ENCODE peak calls at places on chromosomes 4 and X, in ten cellular contexts. One of them, this sample, is unnamed.

GRCh38 chr4:123976285-123976684 is 579.7 kb downstream of the SPRY1 start:
- DNase-seq in heart left ventricle: no peak
- DNase-seq in breast epithelium: no peak
- DNase-seq in IMR-90: peak; percentile 24
- DNase-seq in sigmoid colon: no peak
- DNase-seq in right lobe of liver: no peak
- DNase-seq in Peyer's patch: no peak
- DNase-seq in HepG2: no peak
- DNase-seq in stomach: no peak
- DNase-seq in spleen: no peak
- DNase-seq in this sample: no peak

GRCh38 chrX:45771114-45771513 is 570.4 kb upstream of the DIPK2B start:
- DNase-seq in heart left ventricle: no peak
- DNase-seq in breast epithelium: no peak
- DNase-seq in IMR-90: peak; percentile 96
- DNase-seq in sigmoid colon: peak; percentile 77
- DNase-seq in right lobe of liver: no peak
- DNase-seq in Peyer's patch: peak; percentile 69
- DNase-seq in HepG2: peak; percentile 51
- DNase-seq in stomach: peak; percentile 39
- DNase-seq in spleen: no peak
- DNase-seq in this sample: peak; percentile 19

GRCh38 chrX:100584636-100585035 is at the start of gene TNMD:
- DNase-seq in heart left ventricle: no peak
- DNase-seq in breast epithelium: no peak
- DNase-seq in IMR-90: no peak
- DNase-seq in sigmoid colon: no peak
- DNase-seq in right lobe of liver: no peak
- DNase-seq in Peyer's patch: no peak
- DNase-seq in HepG2: no peak
- DNase-seq in stomach: no peak
- DNase-seq in spleen: no peak
- DNase-seq in this sample: no peak

GRCh38 chr4:6391852-6392188 is 80.6 kb downstream of the PPP2R2C start:
- DNase-seq in heart left ventricle: no peak
- DNase-seq in breast epithelium: no peak
- DNase-seq in IMR-90: no peak
- DNase-seq in sigmoid colon: no peak
- DNase-seq in right lobe of liver: no peak
- DNase-seq in Peyer's patch: no peak
- DNase-seq in HepG2: no peak
- DNase-seq in stomach: no peak
- DNase-seq in spleen: no peak
- DNase-seq in this sample: no peak

GRCh38 chr4:120520761-120521160 is 401.8 kb downstream of the PRDM5 start:
- DNase-seq in heart left ventricle: no peak
- DNase-seq in breast epithelium: no peak
- DNase-seq in IMR-90: no peak
- DNase-seq in sigmoid colon: no peak
- DNase-seq in right lobe of liver: no peak
- DNase-seq in Peyer's patch: no peak
- DNase-seq in HepG2: no peak
- DNase-seq in stomach: no peak
- DNase-seq in spleen: no peak
- DNase-seq in this sample: no peak

GRCh38 chr4:51845736-51846135 is 2.8 kb downstream of the DCUN1D4 start:
- DNase-seq in heart left ventricle: no peak
- DNase-seq in breast epithelium: no peak
- DNase-seq in IMR-90: no peak
- DNase-seq in sigmoid colon: no peak
- DNase-seq in right lobe of liver: no peak
- DNase-seq in Peyer's patch: no peak
- DNase-seq in HepG2: no peak
- DNase-seq in stomach: no peak
- DNase-seq in spleen: no peak
- DNase-seq in this sample: no peak

GRCh38 chr4:173834151-173834550 is 304.1 kb upstream of the HAND2 start:
- DNase-seq in heart left ventricle: no peak
- DNase-seq in breast epithelium: no peak
- DNase-seq in IMR-90: peak; percentile 7
- DNase-seq in sigmoid colon: no peak
- DNase-seq in right lobe of liver: no peak
- DNase-seq in Peyer's patch: no peak
- DNase-seq in HepG2: no peak
- DNase-seq in stomach: no peak
- DNase-seq in spleen: no peak
- DNase-seq in this sample: no peak

GRCh38 chr4:6855692-6856297 is 53.8 kb upstream of the TBC1D14 start:
- DNase-seq in heart left ventricle: no peak
- DNase-seq in breast epithelium: no peak
- DNase-seq in IMR-90: peak; percentile 93
- DNase-seq in sigmoid colon: no peak
- DNase-seq in right lobe of liver: no peak
- DNase-seq in Peyer's patch: no peak
- DNase-seq in HepG2: peak; percentile 20
- DNase-seq in stomach: no peak
- DNase-seq in spleen: no peak
- DNase-seq in this sample: no peak

GRCh38 chrX:153971124-153971631 is 440 bp downstream of the HCFC1 start:
- DNase-seq in heart left ventricle: peak; percentile 89
- DNase-seq in breast epithelium: peak; percentile 80
- DNase-seq in IMR-90: peak; percentile 84
- DNase-seq in sigmoid colon: peak; percentile 96
- DNase-seq in right lobe of liver: peak; percentile 97
- DNase-seq in Peyer's patch: peak; percentile 96
- DNase-seq in HepG2: peak; percentile 65
- DNase-seq in stomach: peak; percentile 91
- DNase-seq in spleen: peak; percentile 98
- DNase-seq in this sample: peak; percentile 78

GRCh38 chrX:153970398-153971123 is 1.1 kb downstream of the HCFC1 start:
- DNase-seq in heart left ventricle: peak; percentile 53
- DNase-seq in breast epithelium: no peak
- DNase-seq in IMR-90: peak; percentile 71
- DNase-seq in sigmoid colon: peak; percentile 82
- DNase-seq in right lobe of liver: no peak
- DNase-seq in Peyer's patch: no peak
- DNase-seq in HepG2: peak; percentile 29
- DNase-seq in stomach: no peak
- DNase-seq in spleen: peak; percentile 90
- DNase-seq in this sample: no peak

GRCh38 chrX:153972368-153973126 is at the start of gene TMEM187:
- DNase-seq in heart left ventricle: peak; percentile 85
- DNase-seq in breast epithelium: peak; percentile 77
- DNase-seq in IMR-90: peak; percentile 84
- DNase-seq in sigmoid colon: peak; percentile 94
- DNase-seq in right lobe of liver: peak; percentile 93
- DNase-seq in Peyer's patch: peak; percentile 94
- DNase-seq in HepG2: peak; percentile 84
- DNase-seq in stomach: peak; percentile 88
- DNase-seq in spleen: peak; percentile 95
- DNase-seq in this sample: peak; percentile 73

GRCh38 chrX:153973127-153974002 is 811 bp downstream of the TMEM187 start:
- DNase-seq in heart left ventricle: no peak
- DNase-seq in breast epithelium: no peak
- DNase-seq in IMR-90: no peak
- DNase-seq in sigmoid colon: no peak
- DNase-seq in right lobe of liver: no peak
- DNase-seq in Peyer's patch: no peak
- DNase-seq in HepG2: peak; percentile 40
- DNase-seq in stomach: no peak
- DNase-seq in spleen: peak; percentile 80
- DNase-seq in this sample: no peak

GRCh38 chrX:153971632-153972367 is at the start of gene HCFC1:
- DNase-seq in heart left ventricle: peak; percentile 91
- DNase-seq in breast epithelium: peak; percentile 87
- DNase-seq in IMR-90: peak; percentile 84
- DNase-seq in sigmoid colon: peak; percentile 98
- DNase-seq in right lobe of liver: peak; percentile 96
- DNase-seq in Peyer's patch: peak; percentile 97
- DNase-seq in HepG2: peak; percentile 75
- DNase-seq in stomach: peak; percentile 93
- DNase-seq in spleen: peak; percentile 97
- DNase-seq in this sample: peak; percentile 83
- TF ChIP-seq POLR2A in heart left ventricle: peak; percentile 3
- TF ChIP-seq POLR2A in breast epithelium: peak; percentile 45
- TF ChIP-seq POLR2A in IMR-90: peak; percentile 82
- TF ChIP-seq POLR2A in sigmoid colon: peak; percentile 7
- TF ChIP-seq POLR2A in right lobe of liver: peak; percentile 59
- TF ChIP-seq POLR2A in Peyer's patch: no peak
- TF ChIP-seq POLR2A in HepG2: peak; percentile 77
- TF ChIP-seq POLR2A in stomach: no peak
- TF ChIP-seq POLR2A in spleen: no peak
- TF ChIP-seq POLR2A in this sample: peak; percentile 13

DNA sequence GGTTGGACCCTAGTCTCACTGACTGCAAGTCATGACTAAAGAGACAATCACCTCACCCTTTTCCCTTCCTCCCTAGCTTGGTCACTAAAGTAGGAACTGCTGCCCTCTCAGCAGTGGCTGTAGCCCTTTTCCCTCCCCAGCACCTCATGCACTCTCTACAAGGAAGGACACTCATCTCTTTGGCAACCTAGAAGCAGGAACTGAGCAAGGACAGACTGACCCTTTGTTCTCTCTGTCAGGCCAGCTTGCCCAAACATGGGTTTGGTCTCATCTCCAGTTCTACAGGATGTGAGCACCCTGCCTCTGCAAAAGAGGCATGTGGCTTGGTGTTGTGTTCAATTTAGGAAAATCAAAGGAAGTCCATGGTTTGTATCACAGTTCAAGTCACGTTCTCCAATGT is 15.8 kb downstream of the LEF1 start:
- DNase-seq in heart left ventricle: no peak
- DNase-seq in breast epithelium: no peak
- DNase-seq in IMR-90: no peak
- DNase-seq in sigmoid colon: no peak
- DNase-seq in right lobe of liver: no peak
- DNase-seq in Peyer's patch: no peak
- DNase-seq in HepG2: no peak
- DNase-seq in stomach: no peak
- DNase-seq in spleen: no peak
- DNase-seq in this sample: no peak
- H3K4me1 ChIP-seq in heart left ventricle: no peaks in the 10 kb centered on the region
- H3K4me1 ChIP-seq in breast epithelium: no peaks in the 10 kb centered on the region
- H3K4me1 ChIP-seq in IMR-90: no peaks in the 10 kb centered on the region
- H3K4me1 ChIP-seq in sigmoid colon: no peaks in the 10 kb centered on the region
- H3K4me1 ChIP-seq in right lobe of liver: no peaks in the 10 kb centered on the region
- H3K4me1 ChIP-seq in Peyer's patch: no peaks in the 10 kb centered on the region
- H3K4me1 ChIP-seq in HepG2: no peaks in the 10 kb centered on the region
- H3K4me1 ChIP-seq in stomach: no peaks in the 10 kb centered on the region
- H3K4me1 ChIP-seq in spleen: no peaks in the 10 kb centered on the region
- H3K4me1 ChIP-seq in this sample: no peaks in the 10 kb centered on the region

GRCh38 chr4:84582302-84582987 is 482 bp upstream of the CDS1 start:
- DNase-seq in heart left ventricle: peak; percentile 76
- DNase-seq in breast epithelium: peak; percentile 95
- DNase-seq in IMR-90: peak; percentile 22
- DNase-seq in sigmoid colon: peak; percentile 90
- DNase-seq in right lobe of liver: peak; percentile 96
- DNase-seq in Peyer's patch: peak; percentile 97
- DNase-seq in HepG2: peak; percentile 61
- DNase-seq in stomach: peak; percentile 97
- DNase-seq in spleen: peak; percentile 94
- DNase-seq in this sample: peak; percentile 95

GRCh38 chr4:84573738-84574720 is 8.9 kb upstream of the CDS1 start:
- DNase-seq in heart left ventricle: no peak
- DNase-seq in breast epithelium: no peak
- DNase-seq in IMR-90: no peak
- DNase-seq in sigmoid colon: no peak
- DNase-seq in right lobe of liver: no peak
- DNase-seq in Peyer's patch: no peak
- DNase-seq in HepG2: no peak
- DNase-seq in stomach: no peak
- DNase-seq in spleen: no peak
- DNase-seq in this sample: no peak

GRCh38 chr4:84582988-84583870 is at the start of gene CDS1:
- DNase-seq in heart left ventricle: peak; percentile 16
- DNase-seq in breast epithelium: peak; percentile 62
- DNase-seq in IMR-90: no peak
- DNase-seq in sigmoid colon: no peak
- DNase-seq in right lobe of liver: peak; percentile 65
- DNase-seq in Peyer's patch: peak; percentile 82
- DNase-seq in HepG2: no peak
- DNase-seq in stomach: peak; percentile 77
- DNase-seq in spleen: peak; percentile 86
- DNase-seq in this sample: peak; percentile 62

GRCh38 chr4:84579410-84579791 is 3.5 kb upstream of the CDS1 start:
- DNase-seq in heart left ventricle: no peak
- DNase-seq in breast epithelium: no peak
- DNase-seq in IMR-90: no peak
- DNase-seq in sigmoid colon: no peak
- DNase-seq in right lobe of liver: no peak
- DNase-seq in Peyer's patch: no peak
- DNase-seq in HepG2: no peak
- DNase-seq in stomach: no peak
- DNase-seq in spleen: no peak
- DNase-seq in this sample: no peak

DNA sequence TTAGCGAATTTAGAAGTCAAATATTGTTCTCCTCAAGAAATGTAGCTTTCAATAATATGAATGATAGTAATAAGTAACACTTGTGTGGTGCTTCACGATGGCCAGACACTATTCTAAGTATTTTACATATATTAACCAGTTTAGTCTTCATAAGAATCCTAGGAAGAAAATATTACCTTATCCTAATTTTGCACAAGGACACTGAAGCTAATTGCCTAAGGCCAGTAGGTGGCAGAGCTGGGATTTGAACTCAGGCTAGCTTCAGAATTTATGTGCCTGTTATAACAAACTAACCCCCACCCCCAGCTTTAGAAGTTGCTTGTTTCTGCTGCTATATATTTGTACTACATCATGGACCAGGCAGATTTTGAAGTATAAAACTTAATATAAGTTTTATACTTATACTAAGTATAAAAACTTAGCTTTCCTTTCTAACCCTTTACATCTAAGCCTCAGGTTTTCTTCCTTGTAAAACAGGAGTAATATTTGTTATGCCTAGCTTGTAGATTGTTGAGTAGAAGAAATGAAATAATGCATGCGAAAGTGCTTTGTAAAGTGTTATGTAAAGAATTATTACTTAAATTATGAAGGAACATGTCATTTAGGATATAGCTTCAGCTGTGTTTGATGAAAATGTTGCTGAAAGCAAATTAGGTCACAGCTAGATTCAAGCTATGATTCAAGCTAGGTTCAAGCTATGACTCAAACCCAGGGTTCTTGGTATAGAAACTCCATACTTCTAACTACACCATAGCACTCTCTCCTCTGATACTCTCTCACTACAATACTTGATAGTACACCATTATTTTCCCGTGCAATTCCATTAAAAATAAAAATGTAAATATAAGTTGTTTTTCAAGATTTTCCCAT is 4.2 kb upstream of the CDS1 start:
- DNase-seq in heart left ventricle: no peak
- DNase-seq in breast epithelium: no peak
- DNase-seq in IMR-90: peak; percentile 58
- DNase-seq in sigmoid colon: no peak
- DNase-seq in right lobe of liver: no peak
- DNase-seq in Peyer's patch: peak; percentile 54
- DNase-seq in HepG2: peak; percentile 39
- DNase-seq in stomach: no peak
- DNase-seq in spleen: no peak
- DNase-seq in this sample: peak; percentile 21
- TF ChIP-seq CTCF in heart left ventricle: peak; percentile 30
- TF ChIP-seq CTCF in breast epithelium: no peak
- TF ChIP-seq CTCF in IMR-90: peak; percentile 60
- TF ChIP-seq CTCF in sigmoid colon: no peak
- TF ChIP-seq CTCF in right lobe of liver: peak; percentile 71
- TF ChIP-seq CTCF in Peyer's patch: no peak
- TF ChIP-seq CTCF in HepG2: peak; percentile 62
- TF ChIP-seq CTCF in stomach: peak; percentile 28
- TF ChIP-seq CTCF in spleen: peak; percentile 22
- TF ChIP-seq CTCF in this sample: no peak

GRCh38 chrX:275476-275966 is 5.7 kb upstream of the PLCXD1 start:
- DNase-seq in heart left ventricle: peak; percentile 17
- DNase-seq in breast epithelium: no peak
- DNase-seq in IMR-90: no peak
- DNase-seq in sigmoid colon: no peak
- DNase-seq in right lobe of liver: peak; percentile 62
- DNase-seq in Peyer's patch: no peak
- DNase-seq in HepG2: no peak
- DNase-seq in stomach: no peak
- DNase-seq in spleen: peak; percentile 82
- DNase-seq in this sample: no peak

GRCh38 chrX:274904-275475 is 6.2 kb upstream of the PLCXD1 start:
- DNase-seq in heart left ventricle: peak; percentile 30
- DNase-seq in breast epithelium: no peak
- DNase-seq in IMR-90: no peak
- DNase-seq in sigmoid colon: no peak
- DNase-seq in right lobe of liver: peak; percentile 86
- DNase-seq in Peyer's patch: peak; percentile 72
- DNase-seq in HepG2: peak; percentile 67
- DNase-seq in stomach: peak; percentile 59
- DNase-seq in spleen: peak; percentile 78
- DNase-seq in this sample: no peak

GRCh38 chrX:275967-276587 is 5.1 kb upstream of the PLCXD1 start:
- DNase-seq in heart left ventricle: peak; percentile 81
- DNase-seq in breast epithelium: peak; percentile 86
- DNase-seq in IMR-90: peak; percentile 37
- DNase-seq in sigmoid colon: peak; percentile 88
- DNase-seq in right lobe of liver: peak; percentile 95
- DNase-seq in Peyer's patch: peak; percentile 86
- DNase-seq in HepG2: peak; percentile 73
- DNase-seq in stomach: peak; percentile 90
- DNase-seq in spleen: peak; percentile 93
- DNase-seq in this sample: peak; percentile 87

GRCh38 chrX:281166-281999 is at the start of gene PLCXD1:
- DNase-seq in heart left ventricle: peak; percentile 8
- DNase-seq in breast epithelium: no peak
- DNase-seq in IMR-90: peak; percentile 36
- DNase-seq in sigmoid colon: peak; percentile 52
- DNase-seq in right lobe of liver: peak; percentile 48
- DNase-seq in Peyer's patch: no peak
- DNase-seq in HepG2: peak; percentile 85
- DNase-seq in stomach: peak; percentile 32
- DNase-seq in spleen: peak; percentile 76
- DNase-seq in this sample: no peak

GRCh38 chrX:276588-277171 is 4.5 kb upstream of the PLCXD1 start:
- DNase-seq in heart left ventricle: peak; percentile 12
- DNase-seq in breast epithelium: peak; percentile 84
- DNase-seq in IMR-90: peak; percentile 76
- DNase-seq in sigmoid colon: peak; percentile 71
- DNase-seq in right lobe of liver: peak; percentile 62
- DNase-seq in Peyer's patch: peak; percentile 74
- DNase-seq in HepG2: no peak
- DNase-seq in stomach: peak; percentile 67
- DNase-seq in spleen: peak; percentile 85
- DNase-seq in this sample: peak; percentile 42
- TF ChIP-seq POLR2A in heart left ventricle: no peak
- TF ChIP-seq POLR2A in breast epithelium: no peak
- TF ChIP-seq POLR2A in IMR-90: peak; percentile 84
- TF ChIP-seq POLR2A in sigmoid colon: no peak
- TF ChIP-seq POLR2A in right lobe of liver: no peak
- TF ChIP-seq POLR2A in Peyer's patch: no peak
- TF ChIP-seq POLR2A in HepG2: no peak
- TF ChIP-seq POLR2A in stomach: no peak
- TF ChIP-seq POLR2A in spleen: no peak
- TF ChIP-seq POLR2A in this sample: no peak

This sample was measured in prostate gland.